ENCODE peak calls at places on chromosomes 4 and X, in eight cellular contexts. J is PC-3; E is IMR-90; P is CD8-positive, alpha-beta T cell; G is right cardiac atrium; B is GM23338; U is lower lobe of right lung; Y is AG04450. M is an unnamed sample.

GRCh38 chrX:131393426-131393825 is 104.3 kb upstream of the IGSF1 start:
- DNase-seq in J (no peak), E (no peak), P (no peak), G (no peak), B (no peak), U (peak), Y (no peak), M (no peak)

GRCh38 chrX:3299626-3300025 is 46.8 kb downstream of the MXRA5 start:
- DNase-seq in J (no peak), E (peak), P (no peak), G (no peak), B (no peak), U (no peak), Y (no peak), M (no peak)

GRCh38 chr4:128350449-128351045 is 62.9 kb upstream of the PGRMC2 start:
- DNase-seq in J (no peak), E (no peak), P (no peak), G (no peak), B (peak), U (no peak), Y (no peak), M (no peak)

GRCh38 chr4:16684083-16684482 is 214.4 kb downstream of the LDB2 start:
- DNase-seq in J (no peak), E (peak), P (no peak), G (no peak), B (no peak), U (no peak), Y (no peak), M (no peak)

GRCh38 chr4:150579591-150580234 is 2.2 kb upstream of the MAB21L2 start:
- DNase-seq in J (no peak), E (peak), P (no peak), G (peak), B (peak), U (no peak), Y (no peak), M (no peak)

GRCh38 chr4:5821665-5822358 is 71.1 kb downstream of the CRMP1 start:
- DNase-seq in J (no peak), E (no peak), P (no peak), G (no peak), B (peak), U (no peak), Y (no peak), M (peak)

GRCh38 chrX:19046343-19047215 is 62.7 kb upstream of the PHKA2 start:
- DNase-seq in J (peak), E (peak), P (no peak), G (no peak), B (no peak), U (no peak), Y (no peak), M (no peak)

GRCh38 chr4:95548738-95549245 is at the start of gene UNC5C:
- DNase-seq in J (no peak), E (no peak), P (no peak), G (peak), B (peak), U (peak), Y (no peak), M (no peak)

GRCh38 chrX:12488781-12489180 is 302.4 kb upstream of the PRPS2 start:
- DNase-seq in J (no peak), E (no peak), P (no peak), G (no peak), B (no peak), U (no peak), Y (no peak), M (no peak)

GRCh38 chrX:27680726-27681125 is 90.6 kb downstream of the DCAF8L2 start:
- DNase-seq in J (peak), E (peak), P (no peak), G (no peak), B (no peak), U (no peak), Y (peak), M (no peak)

GRCh38 chrX:51568586-51568985 is 50.1 kb downstream of the CENPVL3 start:
- DNase-seq in J (peak), E (peak), P (no peak), G (no peak), B (no peak), U (no peak), Y (peak), M (no peak)

GRCh38 chr4:87037921-87038320 is 103.1 kb downstream of the AFF1 start:
- DNase-seq in J (no peak), E (no peak), P (no peak), G (no peak), B (no peak), U (no peak), Y (no peak), M (no peak)

GRCh38 chrX:48508400-48509244 is at the start of gene PORCN:
- DNase-seq in J (peak), E (peak), P (peak), G (peak), B (peak), U (peak), Y (no peak), M (peak)

GRCh38 chrX:13666836-13667235 is 13.9 kb downstream of the TCEANC start:
- DNase-seq in J (no peak), E (no peak), P (no peak), G (peak), B (no peak), U (no peak), Y (no peak), M (no peak)

GRCh38 chr4:154982187-154983047 is 201.3 kb downstream of the RBM46 start:
- DNase-seq in J (peak), E (peak), P (no peak), G (peak), B (peak), U (peak), Y (peak), M (peak)

GRCh38 chr4:146590801-146591200 is 47.9 kb upstream of the POU4F2 start:
- DNase-seq in J (no peak), E (no peak), P (no peak), G (no peak), B (no peak), U (no peak), Y (no peak), M (no peak)

GRCh38 chr4:1644906-1645657 is 39.0 kb downstream of the FAM53A start:
- DNase-seq in J (no peak), E (no peak), P (no peak), G (peak), B (peak), U (no peak), Y (no peak), M (peak)

GRCh38 chrX:39000802-39001201 is 199.5 kb downstream of the MID1IP1 start:
- DNase-seq in J (peak), E (peak), P (no peak), G (no peak), B (no peak), U (no peak), Y (peak), M (no peak)

GRCh38 chr4:153270361-153270760 is 66.1 kb downstream of the TRIM2 start:
- DNase-seq in J (no peak), E (no peak), P (no peak), G (no peak), B (no peak), U (no peak), Y (no peak), M (no peak)

GRCh38 chr4:26015133-26015651 is 101.2 kb downstream of the SMIM20 start:
- DNase-seq in J (no peak), E (peak), P (no peak), G (peak), B (no peak), U (no peak), Y (peak), M (no peak)

GRCh38 chr4:185803015-185803414 is 9.0 kb downstream of the SORBS2 start:
- DNase-seq in J (no peak), E (no peak), P (no peak), G (no peak), B (no peak), U (no peak), Y (no peak), M (no peak)

GRCh38 chr4:24768604-24769003 is 26.8 kb upstream of the SOD3 start:
- DNase-seq in J (no peak), E (no peak), P (no peak), G (no peak), B (no peak), U (no peak), Y (no peak), M (no peak)

GRCh38 chr4:89249313-89249712 is 58.3 kb downstream of the GPRIN3 start:
- DNase-seq in J (no peak), E (no peak), P (no peak), G (no peak), B (no peak), U (no peak), Y (no peak), M (no peak)

GRCh38 chrX:118216488-118216887 is 99.9 kb upstream of the KLHL13 start:
- DNase-seq in J (no peak), E (no peak), P (no peak), G (no peak), B (no peak), U (no peak), Y (no peak), M (peak)

GRCh38 chrX:129494887-129495286 is 28.4 kb downstream of the SMARCA1 start:
- DNase-seq in J (no peak), E (no peak), P (no peak), G (no peak), B (no peak), U (no peak), Y (no peak), M (no peak)

GRCh38 chr4:80393246-80393969 is 57.9 kb downstream of the CFAP299 start:
- DNase-seq in J (peak), E (peak), P (no peak), G (no peak), B (no peak), U (no peak), Y (peak), M (no peak)

GRCh38 chrX:17869580-17869979 is 8.5 kb upstream of the RAI2 start:
- DNase-seq in J (peak), E (no peak), P (no peak), G (no peak), B (no peak), U (no peak), Y (no peak), M (no peak)

GRCh38 chr4:3047464-3048286 is 26.7 kb downstream of the HTT-AS start:
- DNase-seq in J (peak), E (peak), P (peak), G (peak), B (peak), U (peak), Y (no peak), M (peak)

GRCh38 chr4:149735796-149736195 is 79.8 kb downstream of the IQCM start:
- DNase-seq in J (peak), E (peak), P (no peak), G (peak), B (no peak), U (no peak), Y (no peak), M (no peak)

GRCh38 chrX:74922922-74923321 is 2.3 kb downstream of the NEXMIF start:
- DNase-seq in J (no peak), E (no peak), P (no peak), G (no peak), B (no peak), U (no peak), Y (no peak), M (no peak)

GRCh38 chr4:3199661-3200422 is 49.1 kb upstream of the MSANTD1 start:
- DNase-seq in J (no peak), E (no peak), P (no peak), G (no peak), B (no peak), U (no peak), Y (no peak), M (no peak)

DNA sequence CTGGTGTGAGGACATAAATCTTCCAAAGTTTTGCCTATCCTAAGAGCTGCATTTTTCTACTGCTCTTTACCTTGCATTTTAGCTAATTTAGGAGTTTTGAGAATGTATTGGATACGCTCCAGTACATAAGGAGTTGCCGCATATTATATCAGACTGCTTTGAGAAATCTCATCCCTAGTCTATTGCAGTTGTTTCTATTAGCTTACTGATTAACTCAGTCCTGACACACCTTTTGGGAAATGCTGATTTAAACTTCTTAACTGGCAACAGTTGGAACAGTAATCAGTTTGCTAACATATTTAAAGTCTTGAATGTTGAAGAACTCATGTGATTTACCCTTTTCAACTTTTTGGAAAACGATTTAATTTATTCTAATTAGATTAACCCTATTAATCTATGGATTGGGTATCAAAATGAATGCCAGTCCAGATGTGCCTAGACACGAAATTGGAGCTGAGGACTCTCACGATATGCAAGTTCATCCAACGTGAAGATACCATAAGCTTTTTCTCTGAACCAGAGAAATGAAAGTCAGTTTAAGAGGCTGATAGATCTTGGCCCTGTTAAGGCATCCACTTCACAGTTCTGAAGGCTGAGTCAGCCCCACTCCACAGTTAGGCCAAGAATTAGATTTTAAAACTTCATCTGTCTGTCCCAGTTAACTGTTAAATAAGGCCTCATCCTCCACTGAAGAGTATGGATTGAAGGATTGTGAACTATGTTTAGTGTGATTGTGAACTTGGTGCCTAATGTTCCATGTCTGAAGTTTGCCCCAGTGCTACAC is 90.0 kb downstream of the MAOA start:
- DNase-seq in J (no peak), E (no peak), P (no peak), G (no peak), B (no peak), U (no peak), Y (no peak), M (no peak)
- H3K27ac ChIP-seq in J (no peak), E (no peak), P (no peak), G (no peak), B (no peak), U (peak), Y (no peak), M (no peak)

DNA sequence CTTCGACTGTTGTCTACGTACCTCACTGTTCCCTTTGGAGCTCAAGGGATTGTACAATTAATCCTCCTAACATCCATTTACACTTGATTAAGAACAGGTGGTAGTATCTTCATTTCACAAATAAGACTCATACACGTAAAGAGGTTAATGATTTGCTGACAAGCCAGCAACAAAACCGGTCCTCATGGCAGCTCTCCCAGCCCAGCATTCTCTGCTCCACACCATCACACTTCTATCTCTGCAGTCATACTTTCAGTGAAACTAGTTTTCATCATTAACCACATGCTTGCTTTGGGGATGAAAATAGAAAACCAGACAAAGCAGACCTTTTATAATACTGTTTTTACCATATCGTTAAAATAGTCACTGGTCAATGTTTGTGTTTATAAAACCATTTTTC is 28.7 kb upstream of the CASK start:
- DNase-seq in J (no peak), E (no peak), P (no peak), G (no peak), B (no peak), U (no peak), Y (no peak), M (no peak)
- H3K27ac ChIP-seq in J (no peak), E (no peak), P (no peak), G (no peak), B (no peak), U (no peak), Y (no peak), M (no peak)

DNA sequence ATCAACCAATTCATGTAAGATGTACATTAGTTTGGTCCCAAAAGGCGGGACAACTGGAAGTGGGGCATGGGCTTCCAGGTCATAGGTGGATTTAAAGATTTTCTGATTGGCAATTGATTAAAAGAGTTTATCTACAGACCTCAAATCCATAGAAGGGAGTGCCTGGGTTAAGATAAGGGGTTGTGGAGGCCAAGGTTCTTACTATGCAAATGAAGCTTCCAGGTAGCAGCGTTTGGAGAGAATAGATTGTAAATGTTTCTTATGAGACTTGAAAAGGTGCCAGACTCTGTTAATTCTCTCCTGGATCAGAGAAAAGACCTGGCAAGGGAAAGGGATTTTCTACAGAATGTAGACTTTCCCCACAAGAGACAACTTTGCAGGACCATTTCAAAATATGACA is 2.4 kb downstream of the MGST2 start:
- DNase-seq in J (no peak), E (no peak), P (no peak), G (no peak), B (no peak), U (no peak), Y (no peak), M (no peak)
- H3K27ac ChIP-seq in J (no peak), E (no peak), P (no peak), G (no peak), B (no peak), U (no peak), Y (no peak), M (no peak)

GRCh38 chr4:37836256-37836655 is 9.8 kb downstream of the PGM2 start:
- DNase-seq in J (no peak), E (no peak), P (no peak), G (no peak), B (no peak), U (no peak), Y (no peak), M (no peak)

GRCh38 chr4:37837446-37837845 is 11.0 kb downstream of the PGM2 start:
- DNase-seq in J (peak), E (peak), P (no peak), G (no peak), B (no peak), U (no peak), Y (no peak), M (no peak)

GRCh38 chr4:37835031-37835430 is 8.5 kb downstream of the PGM2 start:
- DNase-seq in J (no peak), E (no peak), P (no peak), G (no peak), B (no peak), U (no peak), Y (no peak), M (no peak)

GRCh38 chr4:37835806-37836205 is 9.3 kb downstream of the PGM2 start:
- DNase-seq in J (no peak), E (no peak), P (no peak), G (no peak), B (no peak), U (no peak), Y (no peak), M (no peak)

DNA sequence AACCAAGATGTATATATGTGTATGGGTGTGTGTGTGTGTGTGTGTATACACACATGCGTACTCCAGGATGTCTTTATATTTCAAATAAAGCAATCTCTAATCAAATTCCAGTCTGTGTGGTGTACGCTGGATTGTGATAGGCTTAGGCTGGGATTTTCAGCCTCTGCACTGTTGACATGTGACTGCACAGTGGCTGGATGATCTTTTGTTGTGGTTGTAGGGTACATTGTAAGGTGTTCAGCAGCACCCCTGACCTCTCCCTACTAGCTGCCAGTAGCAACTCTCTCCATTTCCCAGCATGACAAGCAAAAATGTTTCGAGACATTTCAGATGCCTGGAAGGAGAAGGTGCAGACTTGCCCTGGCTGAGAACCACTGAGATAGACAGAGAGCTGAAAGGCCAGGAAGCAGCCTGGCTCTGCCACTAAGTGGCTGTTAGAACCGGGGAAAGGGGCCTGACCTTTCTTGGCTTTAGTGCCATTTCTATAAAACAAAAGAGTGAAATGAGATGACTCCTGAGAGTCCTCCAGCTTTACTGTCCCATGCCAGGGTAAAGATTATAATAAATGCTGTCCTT is 10.4 kb downstream of the PGM2 start:
- DNase-seq in J (no peak), E (no peak), P (no peak), G (no peak), B (no peak), U (no peak), Y (no peak), M (no peak)
- H3K27ac ChIP-seq in J (no peak), E (no peak), P (no peak), G (peak), B (no peak), U (peak), Y (no peak), M (no peak)